ENCODE peak calls at places on chromosome 20, in eight cellular contexts. H is neural progenitor cell; N is stimulated activated naive CD8-positive, alpha-beta T cell treated with anti-CD3 and anti-CD28 coated beads, Interleukin-15, Interleukin-2, amounts not matched to agents 100 U/mL and 50 U/mL, for 24 hours; C is stimulated activated CD4-positive, alpha-beta T cell treated with anti-CD3 and anti-CD28 coated beads, TNF-alpha, amount 100 ng/mL, for 48 hours; X is AG09309; Y is frontal cortex; J is GM12892; Q is HFF-Myc. K is an unnamed sample.

GRCh38 chr20:10705801-10706459 is 32.1 kb upstream of the JAG1 start:
- DNase-seq in H (no peak), Q (no peak), X (no peak), C (no peak), J (no peak), N (no peak), Y (no peak), K (no peak)

GRCh38 chr20:61777773-61778484 is 287.8 kb downstream of the TAF4 start:
- DNase-seq in J (no peak), C (no peak), Y (no peak), X (no peak), Q (no peak), H (no peak), N (no peak), K (no peak)

GRCh38 chr20:40508821-40509220 is 180.2 kb downstream of the MAFB start:
- DNase-seq in Y (no peak), C (no peak), Q (no peak), X (no peak), J (no peak), N (no peak), H (no peak), K (no peak)

GRCh38 chr20:44075191-44075949 is 111.6 kb downstream of the JPH2 start:
- DNase-seq in C (no peak), J (no peak), N (no peak), H (no peak), X (no peak), Y (no peak), Q (no peak), K (no peak)

GRCh38 chr20:37615507-37616425 is 78.1 kb upstream of the CTNNBL1 start:
- DNase-seq in Q (peak), H (peak), Y (no peak), J (no peak), C (peak), X (no peak), N (peak), K (peak)

GRCh38 chr20:10671850-10672578 is 1.8 kb downstream of the JAG1 start:
- DNase-seq in Q (no peak), X (no peak), H (peak), C (no peak), N (peak), J (peak), Y (peak), K (peak)

GRCh38 chr20:63968928-63969760 is 586 bp downstream of the ZNF512B start:
- DNase-seq in Q (no peak), C (no peak), H (peak), N (peak), J (no peak), Y (no peak), X (no peak), K (no peak)

GRCh38 chr20:33729101-33729500 is 2.7 kb upstream of the ZNF341 start:
- DNase-seq in N (no peak), X (no peak), H (no peak), Y (no peak), J (no peak), Q (no peak), C (no peak), K (no peak)

GRCh38 chr20:18831830-18832229 is 18.2 kb downstream of the SCP2D1 start:
- DNase-seq in N (no peak), Q (no peak), X (peak), J (no peak), C (no peak), H (no peak), Y (no peak), K (no peak)

K was measured in HFFc6.